ENCODE peak calls at places on chromosomes 13 and 19, in nine cellular contexts. X is HT1080; N is astrocyte of the cerebellum; U is activated naive CD4-positive, alpha-beta T cell treated with anti-CD3 and anti-CD28 coated beads, Interleukin-2, amount 50 U/mL, for 72 hours; Y is bronchial epithelial cell; R is hypothalamus; L is aorta; A is endothelial cell; K is iris pigment epithelial cell. W is an unnamed sample.

GRCh38 chr19:19635313-19635702 is 7.3 kb upstream of the LPAR2 start:
- DNase-seq in X (no peak), N (no peak), K (no peak), L (no peak), U (no peak), Y (no peak), A (no peak), R (no peak), W (no peak)

GRCh38 chr13:51801631-51802099 is 2.3 kb downstream of the DHRS12 start:
- DNase-seq in X (no peak), L (peak), R (peak), Y (no peak), K (no peak), N (no peak), U (no peak), A (no peak), W (peak)

GRCh38 chr13:95319551-95320274 is 18.5 kb upstream of the ABCC4 start:
- DNase-seq in L (no peak), R (no peak), Y (peak), N (no peak), U (no peak), X (no peak), A (no peak), K (no peak), W (no peak)

GRCh38 chr19:33804021-33804799 is 7.5 kb downstream of the KCTD15 start:
- DNase-seq in L (peak), N (peak), K (peak), U (no peak), X (peak), A (no peak), R (peak), Y (peak), W (no peak)

GRCh38 chr19:46081928-46082727 is 41.3 kb upstream of the IGFL4 start:
- DNase-seq in R (no peak), L (no peak), N (peak), K (peak), A (peak), Y (peak), U (peak), X (peak), W (no peak)

GRCh38 chr19:6087074-6087506 is 23.2 kb downstream of the RFX2 start:
- DNase-seq in A (no peak), N (no peak), X (no peak), Y (no peak), U (no peak), R (no peak), K (no peak), L (no peak), W (no peak)

GRCh38 chr13:109783447-109783814 is 3.0 kb downstream of the IRS2 start:
- DNase-seq in A (peak), R (no peak), N (no peak), K (no peak), X (no peak), Y (no peak), L (peak), U (no peak), W (no peak)

GRCh38 chr13:48235100-48235813 is 2.3 kb downstream of the ITM2B start:
- DNase-seq in A (peak), N (no peak), X (peak), Y (peak), K (peak), U (no peak), R (peak), L (no peak), W (no peak)

GRCh38 chr13:20126460-20127262 is 34.2 kb downstream of the GJA3 start:
- DNase-seq in U (no peak), R (no peak), Y (no peak), L (no peak), K (no peak), A (no peak), X (no peak), N (no peak), W (no peak)

GRCh38 chr13:63449549-63449948 is 2033.9 kb upstream of the PCDH20 start:
- DNase-seq in N (no peak), K (no peak), R (no peak), X (no peak), U (no peak), Y (no peak), L (no peak), A (no peak), W (no peak)